ENCODE peak calls at places on chromosomes 5 and 9, in six cellular contexts. J is A673, Y is Peyer's patch, G is bronchial epithelial cell, U is BJ, F is psoas muscle. B is an unnamed sample.

GRCh38 chr5:144122081-144122480 is 48.4 kb downstream of the YIPF5 start:
- DNase-seq in J (no peak), Y (no peak), G (no peak), U (no peak), F (no peak), B (no peak)

GRCh38 chr9:117825609-117826347 is 121.6 kb downstream of the TLR4 start:
- DNase-seq in J (no peak), Y (no peak), G (no peak), U (no peak), F (no peak), B (no peak)

GRCh38 chr9:86175743-86176456 is 76.5 kb upstream of the GOLM1 start:
- DNase-seq in J (no peak), Y (no peak), G (peak; percentile 50), U (no peak), F (no peak), B (no peak)

GRCh38 chr5:139105621-139106071 is 92.5 kb downstream of the SIL1 start:
- DNase-seq in J (no peak), Y (no peak), G (no peak), U (no peak), F (no peak), B (no peak)

GRCh38 chr5:116970318-116970717 is 395.7 kb upstream of the SEMA6A start:
- DNase-seq in J (peak; percentile 70), Y (no peak), G (peak; percentile 34), U (no peak), F (no peak), B (no peak)

GRCh38 chr5:80248378-80248777 is 7.5 kb downstream of the SERINC5 start:
- DNase-seq in J (no peak), Y (no peak), G (no peak), U (no peak), F (no peak), B (no peak)

GRCh38 chr5:54595724-54596123 is 78.2 kb downstream of the SNX18 start:
- DNase-seq in J (no peak), Y (no peak), G (no peak), U (no peak), F (no peak), B (no peak)

GRCh38 chr9:136567651-136568287 is 21.9 kb upstream of the NOTCH1 start:
- DNase-seq in J (peak; percentile 62), Y (no peak), G (peak; percentile 72), U (no peak), F (peak; percentile 70), B (no peak)

GRCh38 chr9:16670791-16671190 is 199.7 kb downstream of the BNC2 start:
- DNase-seq in J (no peak), Y (no peak), G (no peak), U (no peak), F (no peak), B (peak; percentile 39)

GRCh38 chr5:142145106-142145900 is 36.7 kb downstream of the NDFIP1 start:
- DNase-seq in J (peak; percentile 83), Y (no peak), G (peak; percentile 66), U (no peak), F (peak; percentile 36), B (peak; percentile 19)

GRCh38 chr9:69130456-69131441 is 43.3 kb upstream of the TJP2 start:
- DNase-seq in J (no peak), Y (no peak), G (peak; percentile 79), U (peak; percentile 66), F (no peak), B (peak; percentile 77)

GRCh38 chr5:123089971-123090640 is 1.1 kb downstream of the PRDM6 start:
- DNase-seq in J (no peak), Y (no peak), G (no peak), U (no peak), F (peak; percentile 39), B (no peak)

GRCh38 chr9:92278117-92278516 is 15.4 kb downstream of the IARS1 start:
- DNase-seq in J (no peak), Y (no peak), G (no peak), U (peak; percentile 79), F (no peak), B (no peak)

GRCh38 chr9:107208121-107208520 is 75.0 kb upstream of the RAD23B start:
- DNase-seq in J (no peak), Y (no peak), G (no peak), U (no peak), F (no peak), B (no peak)

GRCh38 chr5:34530637-34531036 is 125.5 kb upstream of the RAI14 start:
- DNase-seq in J (no peak), Y (no peak), G (peak; percentile 62), U (no peak), F (no peak), B (no peak)

GRCh38 chr5:95102687-95103086 is 182.2 kb downstream of the MCTP1 start:
- DNase-seq in J (no peak), Y (no peak), G (no peak), U (no peak), F (no peak), B (peak; percentile 65)

GRCh38 chr9:127863179-127863578 is 8.7 kb upstream of the ENG start:
- DNase-seq in J (no peak), Y (no peak), G (no peak), U (no peak), F (no peak), B (no peak)

GRCh38 chr5:93579561-93580386 is 1.2 kb downstream of the NR2F1-AS1 start:
- DNase-seq in J (peak; percentile 24), Y (peak; percentile 57), G (no peak), U (no peak), F (peak; percentile 39), B (no peak)

GRCh38 chr5:119524461-119524860 is 72.2 kb downstream of the HSD17B4 start:
- DNase-seq in J (no peak), Y (no peak), G (no peak), U (no peak), F (no peak), B (no peak)

GRCh38 chr5:167488371-167488770 is 803.1 kb upstream of the WWC1 start:
- DNase-seq in J (no peak), Y (no peak), G (no peak), U (peak; percentile 13), F (no peak), B (no peak)

GRCh38 chr5:17346811-17347210 is 129.4 kb downstream of the BASP1 start:
- DNase-seq in J (no peak), Y (no peak), G (no peak), U (no peak), F (no peak), B (no peak)

GRCh38 chr5:65880673-65881072 is 45.7 kb upstream of the ERBIN start:
- DNase-seq in J (no peak), Y (no peak), G (no peak), U (no peak), F (no peak), B (no peak)

GRCh38 chr9:127053908-127054307 is 68.5 kb downstream of the ANGPTL2 start:
- DNase-seq in J (no peak), Y (no peak), G (no peak), U (no peak), F (no peak), B (no peak)

GRCh38 chr5:2186472-2187015 is 303.8 kb upstream of the IRX4 start:
- DNase-seq in J (no peak), Y (no peak), G (no peak), U (no peak), F (no peak), B (no peak)

GRCh38 chr5:143890475-143890874 is 78.5 kb downstream of the HMHB1 start:
- DNase-seq in J (no peak), Y (no peak), G (no peak), U (no peak), F (no peak), B (no peak)

GRCh38 chr5:77168187-77168883 is 42.1 kb upstream of the PDE8B start:
- DNase-seq in J (peak; percentile 23), Y (no peak), G (no peak), U (no peak), F (peak; percentile 67), B (peak; percentile 19)

GRCh38 chr5:176606875-176607274 is 3.1 kb downstream of the GPRIN1 start:
- DNase-seq in J (no peak), Y (no peak), G (no peak), U (no peak), F (no peak), B (no peak)

GRCh38 chr5:10562202-10563131 is 1.4 kb upstream of the ANKRD33B start:
- DNase-seq in J (no peak), Y (no peak), G (no peak), U (no peak), F (no peak), B (no peak)

GRCh38 chr9:98575379-98576346 is 133.1 kb downstream of the GABBR2 start:
- DNase-seq in J (no peak), Y (no peak), G (peak; percentile 62), U (no peak), F (no peak), B (peak; percentile 20)

GRCh38 chr9:69951411-69951810 is 92.2 kb upstream of the MAMDC2 start:
- DNase-seq in J (no peak), Y (no peak), G (no peak), U (no peak), F (no peak), B (no peak)

GRCh38 chr9:114001794-114002261 is 76.3 kb downstream of the AMBP start:
- DNase-seq in J (no peak), Y (peak; percentile 34), G (no peak), U (no peak), F (no peak), B (no peak)

GRCh38 chr5:150553402-150553801 is 45.5 kb downstream of the NDST1 start:
- DNase-seq in J (no peak), Y (peak; percentile 34), G (no peak), U (no peak), F (no peak), B (no peak)

GRCh38 chr5:103021310-103021709 is 98.6 kb downstream of the GIN1 start:
- DNase-seq in J (no peak), Y (no peak), G (no peak), U (no peak), F (no peak), B (no peak)

DNA sequence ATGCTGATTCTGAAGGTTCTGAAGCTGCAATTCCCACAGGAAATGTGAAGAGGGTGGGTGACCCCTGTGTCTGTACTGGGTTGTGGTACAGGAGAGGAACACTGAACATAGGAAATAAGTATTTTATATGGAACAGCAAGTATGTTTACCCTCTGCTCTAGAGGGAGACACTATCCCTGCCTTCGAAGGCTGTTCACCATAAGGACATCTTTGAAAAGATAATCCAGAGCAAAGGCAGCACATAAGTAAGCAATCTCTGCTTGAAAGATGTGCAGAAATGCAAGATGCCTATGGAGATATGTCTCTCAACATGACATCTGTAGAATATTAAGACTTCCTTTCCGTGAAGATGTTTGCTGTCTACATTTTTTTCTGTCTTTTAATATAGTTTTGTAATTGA is 184.4 kb upstream of the EFNA5 start:
- DNase-seq in J (no peak), Y (no peak), G (no peak), U (no peak), F (no peak), B (no peak)
- TF ChIP-seq CTCF in J (no peak), Y (no peak), G (no peak), U (no peak), F (no peak), B (peak; percentile 8)

GRCh38 chr9:134328341-134328840 is 2.1 kb downstream of the RXRA start:
- DNase-seq in J (no peak), Y (peak; percentile 83), G (no peak), U (no peak), F (peak; percentile 31), B (no peak)
- H3K4me3 ChIP-seq in J (peak overlapping the region; percentile 74), Y (peak overlapping the region; percentile 59), G (peak overlapping the region; percentile 74), U (peak overlapping the region; percentile 57), F (peak overlapping the region; percentile 92), B (peak overlapping the region; percentile 85)

GRCh38 chr5:78320461-78320860 is 26.0 kb upstream of the AP3B1 start:
- DNase-seq in J (peak; percentile 48), Y (no peak), G (peak; percentile 49), U (no peak), F (no peak), B (no peak)
- TF ChIP-seq CTCF in J (peak; percentile 72), Y (peak; percentile 38), G (peak; percentile 48), U (peak; percentile 62), F (peak; percentile 53), B (peak; percentile 75)

GRCh38 chr5:55993013-55993412 is 1.8 kb downstream of the IL6ST start:
- DNase-seq in J (peak; percentile 13), Y (no peak), G (peak; percentile 32), U (no peak), F (no peak), B (no peak)
- H3K4me3 ChIP-seq in J (peak overlapping the region; percentile 78), Y (peak overlapping the region; percentile 93), G (peak overlapping the region; percentile 98), U (peak overlapping the region; percentile 76), F (peak overlapping the region; percentile 79), B (peak overlapping the region; percentile 76)